ENCODE peak calls at places on chromosomes 12 and 14, in seven cellular contexts. One of them, this sample, is unnamed.

GRCh38 chr12:20370001-20370381 is 1.7 kb downstream of the PDE3A start:
- DNase-seq in D721Med: no peak
- DNase-seq in neural crest cell: peak
- DNase-seq in RWPE1: no peak
- DNase-seq in uterus: peak
- DNase-seq in B cell: no peak
- DNase-seq in RWPE2: no peak
- DNase-seq in this sample: no peak

GRCh38 chr12:88036368-88036965 is 7.3 kb upstream of the C12orf50 start:
- DNase-seq in D721Med: no peak
- DNase-seq in neural crest cell: no peak
- DNase-seq in RWPE1: peak
- DNase-seq in uterus: no peak
- DNase-seq in B cell: no peak
- DNase-seq in RWPE2: no peak
- DNase-seq in this sample: no peak

GRCh38 chr12:133057446-133057845 is 20.1 kb downstream of the ZNF84 start:
- DNase-seq in D721Med: no peak
- DNase-seq in neural crest cell: no peak
- DNase-seq in RWPE1: no peak
- DNase-seq in uterus: no peak
- DNase-seq in B cell: no peak
- DNase-seq in RWPE2: no peak
- DNase-seq in this sample: no peak

GRCh38 chr12:79522237-79522636 is 168.5 kb downstream of the PAWR start:
- DNase-seq in D721Med: no peak
- DNase-seq in neural crest cell: no peak
- DNase-seq in RWPE1: no peak
- DNase-seq in uterus: no peak
- DNase-seq in B cell: no peak
- DNase-seq in RWPE2: no peak
- DNase-seq in this sample: no peak

GRCh38 chr12:52645120-52645761 is 6.8 kb downstream of the KRT2 start:
- DNase-seq in D721Med: no peak
- DNase-seq in neural crest cell: no peak
- DNase-seq in RWPE1: no peak
- DNase-seq in uterus: no peak
- DNase-seq in B cell: no peak
- DNase-seq in RWPE2: no peak
- DNase-seq in this sample: no peak

GRCh38 chr14:100449225-100449987 is 126.3 kb downstream of the SLC25A47 start:
- DNase-seq in D721Med: no peak
- DNase-seq in neural crest cell: no peak
- DNase-seq in RWPE1: no peak
- DNase-seq in uterus: no peak
- DNase-seq in B cell: no peak
- DNase-seq in RWPE2: peak
- DNase-seq in this sample: no peak

GRCh38 chr14:61150851-61151250 is 130.3 kb downstream of the TMEM30B start:
- DNase-seq in D721Med: no peak
- DNase-seq in neural crest cell: no peak
- DNase-seq in RWPE1: no peak
- DNase-seq in uterus: no peak
- DNase-seq in B cell: no peak
- DNase-seq in RWPE2: no peak
- DNase-seq in this sample: no peak

GRCh38 chr12:121230538-121230907 is 20.6 kb downstream of the P2RX4 start:
- DNase-seq in D721Med: no peak
- DNase-seq in neural crest cell: no peak
- DNase-seq in RWPE1: no peak
- DNase-seq in uterus: no peak
- DNase-seq in B cell: no peak
- DNase-seq in RWPE2: no peak
- DNase-seq in this sample: no peak

GRCh38 chr12:20040844-20041243 is 327.5 kb upstream of the PDE3A start:
- DNase-seq in D721Med: no peak
- DNase-seq in neural crest cell: no peak
- DNase-seq in RWPE1: no peak
- DNase-seq in uterus: no peak
- DNase-seq in B cell: no peak
- DNase-seq in RWPE2: no peak
- DNase-seq in this sample: no peak

GRCh38 chr12:119642986-119643385 is 24.9 kb upstream of the PRKAB1 start:
- DNase-seq in D721Med: no peak
- DNase-seq in neural crest cell: no peak
- DNase-seq in RWPE1: no peak
- DNase-seq in uterus: no peak
- DNase-seq in B cell: no peak
- DNase-seq in RWPE2: no peak
- DNase-seq in this sample: no peak

GRCh38 chr12:31280183-31280582 is 45.8 kb downstream of the SINHCAF start:
- DNase-seq in D721Med: no peak
- DNase-seq in neural crest cell: no peak
- DNase-seq in RWPE1: no peak
- DNase-seq in uterus: no peak
- DNase-seq in B cell: no peak
- DNase-seq in RWPE2: no peak
- DNase-seq in this sample: no peak

GRCh38 chr14:65849096-65849495 is 436.6 kb downstream of the FUT8 start:
- DNase-seq in D721Med: no peak
- DNase-seq in neural crest cell: no peak
- DNase-seq in RWPE1: no peak
- DNase-seq in uterus: no peak
- DNase-seq in B cell: no peak
- DNase-seq in RWPE2: no peak
- DNase-seq in this sample: no peak

GRCh38 chr12:109678732-109679131 is 34.9 kb upstream of the FAM222A start:
- DNase-seq in D721Med: no peak
- DNase-seq in neural crest cell: no peak
- DNase-seq in RWPE1: no peak
- DNase-seq in uterus: no peak
- DNase-seq in B cell: no peak
- DNase-seq in RWPE2: no peak
- DNase-seq in this sample: no peak

GRCh38 chr12:2018401-2018800 is 14.1 kb upstream of the DCP1B start:
- DNase-seq in D721Med: no peak
- DNase-seq in neural crest cell: no peak
- DNase-seq in RWPE1: no peak
- DNase-seq in uterus: peak
- DNase-seq in B cell: no peak
- DNase-seq in RWPE2: no peak
- DNase-seq in this sample: no peak

DNA sequence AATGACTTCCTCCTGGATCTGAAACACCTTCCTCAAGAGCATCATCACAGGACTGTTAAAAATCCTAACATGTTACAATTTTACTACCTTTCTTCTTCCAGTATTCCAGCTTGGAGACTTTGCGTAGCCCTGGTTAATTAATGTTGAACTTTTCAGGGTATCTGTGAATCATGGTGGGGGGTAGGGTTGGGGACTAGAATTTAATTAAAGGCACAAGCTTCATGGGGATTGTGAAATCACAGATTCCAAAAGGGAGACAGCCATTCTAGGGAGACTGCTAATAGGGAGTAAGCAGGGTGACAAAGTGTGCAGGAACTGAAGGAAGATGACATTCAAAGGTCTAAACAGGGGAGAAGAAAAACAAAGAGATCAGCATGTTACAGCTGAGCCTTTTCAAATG is 581.9 kb downstream of the DIO2 start:
- DNase-seq in D721Med: no peak
- DNase-seq in neural crest cell: no peak
- DNase-seq in RWPE1: no peak
- DNase-seq in uterus: no peak
- DNase-seq in B cell: no peak
- DNase-seq in RWPE2: no peak
- DNase-seq in this sample: no peak
- TF ChIP-seq CTCF in D721Med: no peak
- TF ChIP-seq CTCF in neural crest cell: no peak
- TF ChIP-seq CTCF in RWPE1: no peak
- TF ChIP-seq CTCF in uterus: no peak
- TF ChIP-seq CTCF in B cell: no peak
- TF ChIP-seq CTCF in RWPE2: no peak
- TF ChIP-seq CTCF in this sample: no peak

GRCh38 chr12:49297695-49298060 is 2.7 kb downstream of the PRPH start:
- DNase-seq in D721Med: no peak
- DNase-seq in neural crest cell: no peak
- DNase-seq in RWPE1: no peak
- DNase-seq in uterus: no peak
- DNase-seq in B cell: no peak
- DNase-seq in RWPE2: peak
- DNase-seq in this sample: no peak

GRCh38 chr12:49296836-49297694 is 2.1 kb downstream of the PRPH start:
- DNase-seq in D721Med: peak
- DNase-seq in neural crest cell: no peak
- DNase-seq in RWPE1: peak
- DNase-seq in uterus: no peak
- DNase-seq in B cell: peak
- DNase-seq in RWPE2: peak
- DNase-seq in this sample: no peak

GRCh38 chr12:49296034-49296835 is 1.3 kb downstream of the PRPH start:
- DNase-seq in D721Med: peak
- DNase-seq in neural crest cell: peak
- DNase-seq in RWPE1: peak
- DNase-seq in uterus: no peak
- DNase-seq in B cell: peak
- DNase-seq in RWPE2: peak
- DNase-seq in this sample: no peak

GRCh38 chr12:49295087-49296001 is at the start of gene PRPH:
- DNase-seq in D721Med: no peak
- DNase-seq in neural crest cell: no peak
- DNase-seq in RWPE1: no peak
- DNase-seq in uterus: no peak
- DNase-seq in B cell: no peak
- DNase-seq in RWPE2: peak
- DNase-seq in this sample: no peak

DNA sequence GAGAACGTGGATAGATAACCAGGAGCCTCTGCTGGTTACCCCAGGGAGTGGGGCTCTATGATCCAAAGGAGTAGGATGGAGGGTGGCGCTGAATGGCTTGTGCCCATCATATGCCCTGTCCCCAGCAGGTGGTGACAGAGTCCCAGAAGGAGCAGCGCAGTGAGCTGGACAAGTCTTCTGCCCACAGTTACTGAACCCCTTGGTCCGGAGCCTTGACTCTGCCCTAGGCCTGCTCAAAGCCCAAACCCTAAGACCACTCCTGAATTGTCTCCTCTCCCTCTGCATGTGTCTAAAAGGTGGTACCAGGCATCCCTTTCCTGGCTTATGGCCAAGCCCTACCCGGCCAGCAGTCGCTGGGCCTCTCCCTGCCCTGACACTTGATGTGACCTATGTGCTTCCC is 3.2 kb downstream of the PRPH start:
- DNase-seq in D721Med: peak
- DNase-seq in neural crest cell: no peak
- DNase-seq in RWPE1: no peak
- DNase-seq in uterus: no peak
- DNase-seq in B cell: no peak
- DNase-seq in RWPE2: peak
- DNase-seq in this sample: no peak
- TF ChIP-seq CTCF in D721Med: no peak
- TF ChIP-seq CTCF in neural crest cell: no peak
- TF ChIP-seq CTCF in RWPE1: no peak
- TF ChIP-seq CTCF in uterus: no peak
- TF ChIP-seq CTCF in B cell: no peak
- TF ChIP-seq CTCF in RWPE2: no peak
- TF ChIP-seq CTCF in this sample: no peak

GRCh38 chr14:96497087-96497486 is 5.1 kb upstream of the PAPOLA start:
- DNase-seq in D721Med: no peak
- DNase-seq in neural crest cell: no peak
- DNase-seq in RWPE1: peak
- DNase-seq in uterus: no peak
- DNase-seq in B cell: no peak
- DNase-seq in RWPE2: no peak
- DNase-seq in this sample: no peak

GRCh38 chr14:96501383-96501745 is 818 bp upstream of the PAPOLA start:
- DNase-seq in D721Med: no peak
- DNase-seq in neural crest cell: no peak
- DNase-seq in RWPE1: peak
- DNase-seq in uterus: no peak
- DNase-seq in B cell: no peak
- DNase-seq in RWPE2: no peak
- DNase-seq in this sample: no peak

GRCh38 chr14:96502621-96503251 is 554 bp downstream of the PAPOLA start:
- DNase-seq in D721Med: no peak
- DNase-seq in neural crest cell: peak
- DNase-seq in RWPE1: peak
- DNase-seq in uterus: no peak
- DNase-seq in B cell: no peak
- DNase-seq in RWPE2: no peak
- DNase-seq in this sample: no peak

GRCh38 chr14:96497586-96497985 is 4.6 kb upstream of the PAPOLA start:
- DNase-seq in D721Med: no peak
- DNase-seq in neural crest cell: no peak
- DNase-seq in RWPE1: no peak
- DNase-seq in uterus: no peak
- DNase-seq in B cell: no peak
- DNase-seq in RWPE2: no peak
- DNase-seq in this sample: no peak

DNA sequence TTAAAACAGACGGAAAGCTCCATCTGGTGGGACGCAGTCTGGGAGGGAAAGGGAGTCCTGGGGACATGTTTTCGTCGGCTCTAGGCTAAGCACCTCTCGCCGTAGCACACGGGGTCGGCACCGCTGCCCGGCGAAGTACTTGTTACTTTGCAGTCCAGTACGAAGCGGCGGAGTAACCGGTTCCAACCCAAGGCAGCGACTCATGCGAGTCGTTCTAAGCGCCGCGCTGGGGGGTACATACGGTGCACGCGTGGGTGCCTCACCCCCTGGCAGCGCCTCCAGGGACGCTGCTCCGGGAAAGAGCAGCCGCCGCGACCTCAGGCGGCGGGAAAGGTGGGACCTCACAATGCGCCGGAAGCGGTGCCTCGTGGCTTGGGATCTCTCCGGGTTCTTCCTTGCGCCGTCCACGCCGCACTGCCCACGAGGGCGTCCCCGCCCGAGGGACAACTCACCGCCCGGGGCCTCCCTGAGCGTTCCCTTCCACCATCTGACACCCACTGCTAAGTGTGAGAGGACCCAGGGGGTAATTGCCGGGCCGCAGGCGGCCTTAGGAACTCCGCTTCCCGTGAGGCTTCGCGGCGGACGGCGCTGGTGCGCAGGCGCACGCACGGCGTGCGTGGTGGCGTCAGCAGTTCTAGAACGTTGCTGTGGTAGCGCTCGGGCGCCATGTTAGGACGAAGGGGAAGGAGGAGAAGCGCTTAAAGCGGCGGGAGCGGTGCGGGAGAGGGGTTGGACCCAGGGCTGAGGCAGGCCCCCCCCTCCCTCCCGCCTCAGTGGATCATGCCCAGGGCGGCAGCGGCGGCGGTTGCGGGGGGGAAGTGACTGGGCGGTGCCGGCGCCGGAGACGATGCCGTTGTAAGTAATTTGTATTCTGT is at the start of gene PAPOLA:
- DNase-seq in D721Med: peak
- DNase-seq in neural crest cell: peak
- DNase-seq in RWPE1: peak
- DNase-seq in uterus: peak
- DNase-seq in B cell: peak
- DNase-seq in RWPE2: peak
- DNase-seq in this sample: peak
- TF ChIP-seq CTCF in D721Med: no peak
- TF ChIP-seq CTCF in neural crest cell: peak
- TF ChIP-seq CTCF in RWPE1: no peak
- TF ChIP-seq CTCF in uterus: peak
- TF ChIP-seq CTCF in B cell: no peak
- TF ChIP-seq CTCF in RWPE2: peak
- TF ChIP-seq CTCF in this sample: no peak

GRCh38 chr14:75242546-75243273 is 35.9 kb upstream of the FOS start:
- DNase-seq in D721Med: peak
- DNase-seq in neural crest cell: no peak
- DNase-seq in RWPE1: peak
- DNase-seq in uterus: peak
- DNase-seq in B cell: no peak
- DNase-seq in RWPE2: peak
- DNase-seq in this sample: no peak
- TF ChIP-seq CTCF in D721Med: no peak
- TF ChIP-seq CTCF in neural crest cell: no peak
- TF ChIP-seq CTCF in RWPE1: no peak
- TF ChIP-seq CTCF in uterus: no peak
- TF ChIP-seq CTCF in B cell: no peak
- TF ChIP-seq CTCF in RWPE2: no peak
- TF ChIP-seq CTCF in this sample: no peak